ENCODE peak calls at places on chromosomes 7 and 10, in four cellular contexts. Z, J, I and W are unnamed samples.

GRCh38 chr10:129854796-129855705 is 109.0 kb downstream of the EBF3 start:
- DNase-seq in Z (no peak), I (no peak), J (no peak), W (no peak)

GRCh38 chr7:151686826-151687225 is 167.1 kb upstream of the RHEB start:
- DNase-seq in Z (peak; percentile 43), J (no peak), I (no peak), W (no peak)

GRCh38 chr7:45893996-45894664 is 5.8 kb downstream of the IGFBP1 start:
- DNase-seq in Z (no peak), J (no peak), I (no peak), W (no peak)

GRCh38 chr10:2214035-2214434 is 476.7 kb upstream of the ADARB2 start:
- DNase-seq in I (no peak), Z (peak; percentile 2), J (no peak), W (no peak)

GRCh38 chr10:112953075-112953501 is 3.0 kb downstream of the TCF7L2 start:
- DNase-seq in Z (peak; percentile 47), J (peak; percentile 37), I (peak; percentile 73), W (no peak)

GRCh38 chr10:104492349-104492940 is 138.8 kb downstream of the CFAP58 start:
- DNase-seq in J (no peak), Z (no peak), I (no peak), W (no peak)

GRCh38 chr10:88652621-88653020 is 11.6 kb upstream of the LIPF start:
- DNase-seq in Z (no peak), J (peak; percentile 16), I (no peak), W (no peak)

GRCh38 chr7:80466638-80467037 is 45.2 kb downstream of the GNAT3 start:
- DNase-seq in I (no peak), Z (no peak), J (no peak), W (no peak)

GRCh38 chr10:125264091-125264490 is 103.7 kb upstream of the CTBP2 start:
- DNase-seq in Z (no peak), J (no peak), I (no peak), W (no peak)

DNA sequence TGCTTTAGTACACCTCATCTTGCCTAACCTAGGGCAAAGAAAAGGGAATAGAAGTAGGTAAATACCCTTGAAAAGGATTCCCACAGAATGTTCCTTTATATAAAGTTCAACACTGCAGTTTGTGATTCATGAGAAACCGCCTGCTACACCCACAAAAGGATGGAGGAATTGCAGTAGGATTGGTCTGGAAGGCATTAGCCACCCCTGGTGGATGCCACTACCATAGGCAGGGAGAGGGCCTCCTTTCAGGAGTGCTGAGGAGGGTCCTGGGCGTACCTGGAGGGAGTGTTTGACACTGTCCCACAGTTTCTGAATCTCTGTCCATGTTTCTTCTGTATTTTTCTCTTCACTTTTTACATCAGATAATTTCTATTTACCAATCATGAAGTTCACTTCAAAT is 221.8 kb upstream of the TMEM72 start:
- DNase-seq in I (no peak), J (peak; percentile 10), Z (peak; percentile 14), W (no peak)
- TF ChIP-seq CTCF in I (no peak), J (no peak), Z (peak; percentile 38), W (peak; percentile 56)

DNA sequence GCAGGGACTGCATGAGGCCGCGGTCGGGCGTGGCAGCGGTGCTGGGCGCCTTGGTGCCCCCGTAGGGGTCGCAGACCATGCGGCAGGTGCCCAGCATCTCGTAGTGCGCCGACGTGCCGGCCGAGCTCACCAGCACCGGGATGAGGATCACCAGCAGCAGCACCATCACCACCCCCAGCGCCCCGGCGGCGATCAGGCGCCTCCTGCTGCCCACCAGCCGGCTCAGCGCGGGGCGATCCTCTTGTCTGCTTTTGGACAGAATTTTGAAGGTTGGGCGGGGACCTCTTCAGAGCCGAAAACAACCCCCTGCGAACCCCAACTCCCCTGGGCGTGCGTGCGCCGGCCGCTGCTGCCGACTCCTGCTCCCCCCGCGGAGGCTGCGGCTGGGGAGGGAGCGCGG is 779 bp downstream of the C1QL3 start:
- DNase-seq in Z (peak; percentile 10), J (peak; percentile 12), I (no peak), W (peak; percentile 83)
- TF ChIP-seq CTCF in Z (peak; percentile 26), J (peak; percentile 11), I (no peak), W (peak; percentile 70)

DNA sequence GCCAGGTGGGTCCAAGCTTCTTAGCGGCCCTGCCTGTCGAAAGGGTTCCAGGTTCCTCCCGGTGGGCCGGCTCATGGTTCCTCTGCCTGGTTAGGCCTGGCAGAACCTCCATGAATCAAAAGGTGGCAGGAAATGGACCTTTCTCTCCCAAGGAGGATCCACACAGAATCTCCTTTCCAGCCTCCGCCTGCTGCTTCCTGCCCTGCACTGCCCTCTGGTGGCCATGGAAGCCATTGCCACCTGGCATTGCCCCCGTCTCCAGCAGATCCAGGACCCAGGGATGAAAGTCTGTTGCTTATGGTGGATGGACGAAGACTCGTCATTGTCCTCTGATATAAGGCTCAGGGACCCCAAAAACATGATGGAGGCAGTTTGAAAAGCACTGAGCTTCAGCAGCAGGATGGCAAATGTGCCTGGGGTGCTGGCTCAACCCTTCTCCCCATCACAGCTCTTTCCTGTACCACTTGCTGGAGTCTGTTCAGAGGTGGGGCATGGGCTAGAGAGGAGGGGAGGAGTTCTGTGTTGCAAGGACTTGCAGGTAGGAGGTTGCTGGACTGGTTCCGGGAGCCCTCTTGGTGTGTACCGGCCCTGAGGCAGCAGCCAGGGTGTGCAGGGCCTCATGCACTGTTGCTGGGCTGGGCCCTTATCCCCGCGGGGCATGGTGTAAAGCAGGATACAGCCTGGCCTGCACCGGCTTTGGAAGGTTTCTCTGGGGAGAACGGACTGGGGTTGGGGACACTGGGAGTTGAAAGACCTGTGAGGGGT is 11.3 kb upstream of the INMT start:
- DNase-seq in I (peak; percentile 84), J (peak; percentile 55), Z (peak; percentile 72), W (no peak)
- TF ChIP-seq CTCF in I (peak; percentile 93), J (peak; percentile 94), Z (no peak), W (peak; percentile 99)

GRCh38 chr10:85596389-85596788 is 770.2 kb downstream of the GRID1 start:
- DNase-seq in Z (no peak), I (no peak), J (no peak), W (no peak)
- TF ChIP-seq CTCF in Z (no peak), I (no peak), J (no peak), W (no peak)